ENCODE peak calls at places on chromosomes 5 and 9, in four cellular contexts. H is thyroid gland, K is IMR-90, V is tibial nerve. P is an unnamed sample.

GRCh38 chr5:61085885-61086284 is 76.4 kb downstream of the SMIM15 start:
- DNase-seq in V (no peak), K (no peak), H (no peak), P (no peak)

GRCh38 chr5:164844348-164844747 is 1338.9 kb downstream of the MAT2B start:
- DNase-seq in H (no peak), V (no peak), K (no peak), P (no peak)

GRCh38 chr9:103661663-103662062 is 432.4 kb upstream of the SMC2 start:
- DNase-seq in H (no peak), K (no peak), V (no peak), P (no peak)

GRCh38 chr9:86202338-86202882 is 57.0 kb downstream of the C9orf153 start:
- DNase-seq in V (no peak), K (peak; percentile 61), H (peak; percentile 6), P (no peak)

GRCh38 chr5:158812381-158812780 is 287.3 kb downstream of the EBF1 start:
- DNase-seq in K (no peak), H (peak; percentile 36), V (no peak), P (no peak)

GRCh38 chr5:126103872-126104271 is 319.3 kb upstream of the GRAMD2B start:
- DNase-seq in H (no peak), V (no peak), K (no peak), P (no peak)

GRCh38 chr9:28051559-28051958 is 478.3 kb upstream of the C9orf72 start:
- DNase-seq in K (no peak), H (no peak), V (no peak), P (no peak)

GRCh38 chr9:71819115-71819739 is 50.9 kb upstream of the CEMIP2 start:
- DNase-seq in K (peak; percentile 39), V (no peak), H (peak; percentile 48), P (no peak)

GRCh38 chr5:122776143-122776542 is 1.3 kb downstream of the SNX2 start:
- DNase-seq in K (no peak), H (no peak), V (no peak), P (no peak)

GRCh38 chr5:119356384-119357188 is 767 bp downstream of the TNFAIP8 start:
- DNase-seq in K (no peak), V (no peak), H (no peak), P (no peak)

GRCh38 chr9:89993678-89994630 is 389.1 kb downstream of the GADD45G start:
- DNase-seq in K (no peak), H (no peak), V (peak; percentile 31), P (no peak)

GRCh38 chr9:133792721-133793470 is 54.7 kb upstream of the SARDH start:
- DNase-seq in K (peak; percentile 73), V (peak; percentile 68), H (peak; percentile 81), P (peak; percentile 23)

GRCh38 chr5:72268753-72269410 is 51.2 kb downstream of the MRPS27 start:
- DNase-seq in K (peak; percentile 43), H (peak; percentile 45), V (no peak), P (no peak)

GRCh38 chr5:36269479-36269878 is 27.8 kb upstream of the NADK2 start:
- DNase-seq in V (no peak), K (no peak), H (no peak), P (no peak)

GRCh38 chr9:10232352-10232930 is 380.4 kb downstream of the PTPRD start:
- DNase-seq in H (no peak), K (peak; percentile 1), V (no peak), P (no peak)

GRCh38 chr9:134333234-134333873 is 7.1 kb downstream of the RXRA start:
- DNase-seq in K (no peak), H (no peak), V (no peak), P (no peak)

GRCh38 chr9:68747043-68747533 is 42.0 kb downstream of the PIP5K1B start:
- DNase-seq in K (no peak), V (no peak), H (no peak), P (no peak)

GRCh38 chr5:124677376-124677998 is 69.0 kb downstream of the ZNF608 start:
- DNase-seq in K (peak; percentile 47), H (peak; percentile 74), V (no peak), P (no peak)

GRCh38 chr9:6640268-6641072 is 5.1 kb downstream of the GLDC start:
- DNase-seq in V (no peak), H (peak; percentile 65), K (no peak), P (no peak)

GRCh38 chr5:133405275-133406034 is 206.9 kb downstream of the FSTL4 start:
- DNase-seq in H (no peak), K (no peak), V (no peak), P (no peak)

GRCh38 chr5:137195483-137195882 is 303.6 kb downstream of the SPOCK1 start:
- DNase-seq in H (no peak), V (no peak), K (no peak), P (no peak)

GRCh38 chr5:116423091-116423490 is 151.5 kb downstream of the SEMA6A start:
- DNase-seq in V (no peak), K (peak; percentile 2), H (no peak), P (no peak)

GRCh38 chr5:65817936-65818335 is 95.9 kb downstream of the NLN start:
- DNase-seq in H (no peak), V (no peak), K (no peak), P (no peak)

GRCh38 chr9:61673247-61673646 is 483.4 kb downstream of the SPATA31A7 start:
- DNase-seq in H (no peak), K (no peak), V (no peak), P (no peak)

GRCh38 chr9:115525438-115526058 is 407.6 kb upstream of the TNC start:
- DNase-seq in K (no peak), H (no peak), V (no peak), P (no peak)

GRCh38 chr9:115524467-115525059 is 406.6 kb upstream of the TNC start:
- DNase-seq in V (no peak), K (peak; percentile 77), H (no peak), P (no peak)

GRCh38 chr9:115520626-115521025 is 402.7 kb upstream of the TNC start:
- DNase-seq in K (no peak), V (no peak), H (no peak), P (no peak)

GRCh38 chr9:115517335-115518075 is 399.5 kb upstream of the TNC start:
- DNase-seq in H (no peak), K (peak; percentile 90), V (no peak), P (no peak)

GRCh38 chr9:115522928-115523327 is 405.0 kb upstream of the TNC start:
- DNase-seq in V (no peak), K (no peak), H (no peak), P (no peak)
- H3K4me1 ChIP-seq in V (no peaks in the 10 kb centered on the region), K (peaks cover 7% of the 10 kb centered on the region), H (no peaks in the 10 kb centered on the region), P (no peaks in the 10 kb centered on the region)

DNA sequence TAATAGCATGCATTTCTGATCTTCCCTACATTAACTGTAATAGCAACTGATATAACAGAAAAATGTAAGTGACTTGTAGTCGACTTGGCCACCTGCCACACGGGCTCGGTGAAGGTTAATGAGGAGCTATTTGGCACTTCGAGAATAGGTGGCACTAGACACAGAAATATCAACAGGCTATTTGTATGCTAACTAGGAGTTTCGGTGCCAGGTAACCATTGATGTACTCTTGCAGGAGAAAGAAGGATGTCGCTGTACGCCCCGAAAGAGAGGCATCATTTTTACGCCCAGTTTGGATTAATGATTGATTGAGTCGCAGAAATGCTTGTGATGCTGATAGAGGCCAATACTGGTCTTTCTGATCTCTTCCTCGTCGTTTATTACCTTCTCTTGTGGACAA is 516 bp upstream of the DMRT2 start:
- DNase-seq in H (no peak), V (no peak), K (no peak), P (no peak)
- H3K4me3 ChIP-seq in H (no peak overlapping the region), V (no peak overlapping the region), K (no peak overlapping the region), P (peak overlapping the region; percentile 41)

DNA sequence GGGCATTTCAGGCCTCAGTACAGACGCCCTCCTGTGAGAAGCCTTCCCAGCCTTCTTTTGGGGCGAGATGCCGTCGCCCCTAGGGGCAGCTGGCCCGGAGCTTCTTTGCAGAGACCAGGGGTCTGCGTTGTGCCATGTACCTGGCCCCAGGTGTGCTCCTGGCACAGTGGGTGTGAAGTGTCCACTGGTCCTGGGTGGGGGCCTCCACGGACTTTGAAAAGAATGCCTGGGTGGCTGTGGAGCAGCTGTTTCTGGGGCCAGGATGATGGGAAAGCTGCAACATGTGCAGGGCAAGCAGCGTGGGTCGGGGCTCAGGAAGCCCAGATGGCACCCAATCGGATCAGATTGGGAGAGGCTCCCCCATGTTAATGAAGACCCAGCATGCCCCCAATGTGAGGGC is 47.8 kb downstream of the WNK2 start:
- DNase-seq in K (no peak), V (no peak), H (no peak), P (no peak)
- H3K4me1 ChIP-seq in K (no peaks in the 10 kb centered on the region), V (no peaks in the 10 kb centered on the region), H (peaks cover 4% of the 10 kb centered on the region), P (no peaks in the 10 kb centered on the region)

DNA sequence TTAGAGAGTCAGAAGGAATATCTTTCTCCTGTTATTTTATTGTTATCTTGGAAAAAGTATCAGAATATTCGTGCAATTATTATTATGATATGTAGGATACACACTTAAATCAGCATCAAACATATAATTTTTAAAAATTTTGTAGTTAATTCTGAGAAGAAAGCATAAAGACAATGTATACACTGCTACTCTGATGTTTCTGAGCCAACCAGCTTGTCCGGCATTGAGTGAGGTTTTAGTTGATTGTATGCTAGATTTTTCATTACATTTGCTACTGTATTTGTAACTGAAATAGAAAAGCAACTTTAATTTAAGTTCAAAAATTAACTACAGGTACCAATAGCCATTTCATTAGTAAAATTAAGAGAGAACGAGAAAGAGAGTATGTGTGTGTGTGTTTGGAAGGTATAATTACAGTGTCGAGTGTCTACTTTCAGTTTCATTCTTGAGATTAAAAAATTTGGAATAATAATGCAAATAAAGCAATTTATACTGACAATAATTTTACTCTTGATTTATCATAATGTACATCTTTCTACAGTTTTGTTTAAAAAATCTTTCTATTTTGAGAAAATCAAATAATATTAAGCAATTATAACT is 160.4 kb upstream of the CDH12 start:
- DNase-seq in H (no peak), K (no peak), V (no peak), P (no peak)
- H3K4me3 ChIP-seq in H (no peak overlapping the region), K (no peak overlapping the region), V (no peak overlapping the region), P (peak overlapping the region; percentile 7)

P was measured in thoracic aorta.